ENCODE peak calls at places on chromosomes 3 and 15, in nine cellular contexts. O, L, N, H, U, T, C, E and K are unnamed samples.

GRCh38 chr15:66943456-66944095 is 121.8 kb upstream of the SMAD3 start:
- DNase-seq in O (no peak), L (no peak), N (no peak), H (no peak), U (no peak), T (peak), C (no peak), E (no peak), K (no peak)

GRCh38 chr15:36066757-36067156 is 512.7 kb upstream of the CDIN1 start:
- DNase-seq in O (no peak), L (no peak), N (no peak), H (no peak), U (no peak), T (no peak), C (no peak), E (no peak), K (no peak)

GRCh38 chr3:40847571-40847992 is 322.8 kb downstream of the ZNF621 start:
- DNase-seq in O (no peak), L (no peak), N (peak), H (no peak), U (peak), T (no peak), C (no peak), E (no peak), K (peak)

GRCh38 chr3:183764854-183765731 is 60.3 kb downstream of the MAP6D1 start:
- DNase-seq in O (peak), L (no peak), N (peak), H (no peak), U (peak), T (no peak), C (no peak), E (no peak), K (no peak)

GRCh38 chr3:11523793-11524160 is 119.9 kb downstream of the VGLL4 start:
- DNase-seq in O (no peak), L (no peak), N (no peak), H (no peak), U (no peak), T (no peak), C (no peak), E (no peak), K (no peak)

GRCh38 chr3:69212411-69213160 is 90.2 kb upstream of the LMOD3 start:
- DNase-seq in O (peak), L (no peak), N (peak), H (no peak), U (no peak), T (no peak), C (no peak), E (no peak), K (no peak)

GRCh38 chr3:170751083-170751893 is 118.7 kb downstream of the RPL22L1 start:
- DNase-seq in O (peak), L (no peak), N (peak), H (peak), U (peak), T (no peak), C (no peak), E (no peak), K (no peak)

GRCh38 chr15:91552555-91552954 is 301.0 kb upstream of the SLCO3A1 start:
- DNase-seq in O (no peak), L (no peak), N (no peak), H (no peak), U (no peak), T (peak), C (no peak), E (no peak), K (peak)

GRCh38 chr3:24365168-24365567 is 129.5 kb downstream of the THRB start:
- DNase-seq in O (peak), L (no peak), N (peak), H (no peak), U (peak), T (no peak), C (no peak), E (no peak), K (no peak)

GRCh38 chr3:64685331-64685799 is 2.4 kb downstream of the ADAMTS9 start:
- DNase-seq in O (no peak), L (no peak), N (no peak), H (peak), U (no peak), T (no peak), C (no peak), E (no peak), K (no peak)